ENCODE peak calls at places on chromosomes 3 and 15, in ten cellular contexts. G, W, U, L, Z, N, E, K, R and A are unnamed samples.

GRCh38 chr15:40650479-40650878 is 44.5 kb upstream of the RAD51 start:
- DNase-seq in L (no peak), U (no peak), N (no peak), K (no peak), E (no peak), W (no peak), Z (no peak), R (no peak), G (no peak), A (no peak)

GRCh38 chr15:63969652-63970421 is 76.4 kb downstream of the DAPK2 start:
- DNase-seq in L (no peak), W (no peak), K (peak), N (no peak), E (peak), R (peak), Z (no peak), G (no peak), U (no peak), A (no peak)

GRCh38 chr15:39400821-39401550 is 179.9 kb upstream of the THBS1 start:
- DNase-seq in U (no peak), L (peak), K (no peak), G (peak), W (peak), Z (no peak), R (no peak), E (peak), N (no peak), A (no peak)

GRCh38 chr15:94579261-94579660 is 347.9 kb downstream of the MCTP2 start:
- DNase-seq in K (no peak), G (no peak), L (no peak), E (no peak), N (no peak), R (no peak), W (no peak), Z (no peak), U (no peak), A (no peak)

GRCh38 chr15:92954578-92954977 is 54.5 kb downstream of the CHD2 start:
- DNase-seq in R (no peak), G (no peak), E (no peak), N (no peak), L (no peak), Z (no peak), W (no peak), U (no peak), K (no peak), A (no peak)

GRCh38 chr3:17179381-17180205 is 294.8 kb downstream of the PLCL2 start:
- DNase-seq in L (no peak), U (no peak), G (peak), R (no peak), W (peak), K (peak), E (peak), Z (no peak), N (no peak), A (no peak)

GRCh38 chr3:195863121-195864061 is 45.0 kb downstream of the TNK2 start:
- DNase-seq in R (peak), G (peak), L (peak), W (peak), N (no peak), Z (peak), E (peak), K (peak), U (peak), A (peak)

GRCh38 chr3:111610612-111611054 is 15.5 kb upstream of the ZBED2 start:
- DNase-seq in R (no peak), K (no peak), U (no peak), G (no peak), L (no peak), Z (no peak), W (peak), E (no peak), N (no peak), A (no peak)

GRCh38 chr15:41844814-41845213 is 6.2 kb downstream of the PLA2G4B start:
- DNase-seq in K (no peak), W (no peak), Z (no peak), N (no peak), G (no peak), R (no peak), L (no peak), U (no peak), E (no peak), A (no peak)

GRCh38 chr3:46209751-46210470 is 1.8 kb upstream of the CCR1 start:
- DNase-seq in Z (no peak), U (no peak), N (no peak), R (no peak), L (peak), W (peak), G (peak), K (no peak), E (no peak), A (peak)

GRCh38 chr15:65069179-65069578 is 1.4 kb upstream of the RASL12 start:
- DNase-seq in L (peak), K (peak), Z (no peak), G (peak), E (peak), U (no peak), N (no peak), R (no peak), W (peak), A (no peak)

GRCh38 chr15:66747866-66748265 is 45.8 kb downstream of the SMAD6 start:
- DNase-seq in L (no peak), Z (no peak), K (no peak), N (no peak), E (no peak), G (peak), R (no peak), W (no peak), U (no peak), A (no peak)

GRCh38 chr3:149371001-149371722 is 6.3 kb downstream of the TM4SF1 start:
- DNase-seq in K (no peak), Z (no peak), L (peak), N (no peak), W (peak), R (no peak), U (no peak), E (peak), G (no peak), A (no peak)

GRCh38 chr3:107345968-107346367 is 31.3 kb upstream of the CCDC54 start:
- DNase-seq in N (no peak), G (no peak), W (no peak), K (no peak), U (no peak), E (no peak), R (no peak), Z (no peak), L (no peak), A (no peak)

GRCh38 chr15:78979456-78980320 is 34.8 kb upstream of the CTSH start:
- DNase-seq in N (peak), E (peak), K (peak), W (peak), U (no peak), R (no peak), L (peak), G (peak), Z (peak), A (no peak)

GRCh38 chr3:54827766-54828165 is 100.1 kb downstream of the LRTM1 start:
- DNase-seq in R (no peak), W (peak), L (no peak), Z (no peak), U (no peak), K (no peak), E (no peak), N (no peak), G (no peak), A (no peak)

GRCh38 chr3:135215516-135215915 is 420.5 kb downstream of the EPHB1 start:
- DNase-seq in K (no peak), E (no peak), N (no peak), G (peak), R (no peak), U (no peak), W (peak), L (no peak), Z (no peak), A (no peak)

GRCh38 chr15:76431936-76432335 is 95.4 kb downstream of the ISL2 start:
- DNase-seq in N (no peak), R (no peak), U (no peak), Z (no peak), E (no peak), L (no peak), W (peak), G (no peak), K (no peak), A (no peak)

GRCh38 chr3:110684436-110684835 is 387.2 kb upstream of the NECTIN3 start:
- DNase-seq in K (no peak), L (no peak), N (no peak), U (no peak), G (no peak), Z (no peak), W (no peak), R (no peak), E (no peak), A (no peak)

GRCh38 chr3:52293491-52294319 is 6.1 kb downstream of the GLYCTK start:
- DNase-seq in G (no peak), L (no peak), N (no peak), R (peak), W (no peak), U (no peak), Z (no peak), E (no peak), K (no peak), A (no peak)

GRCh38 chr3:98980915-98981596 is 79.6 kb upstream of the DCBLD2 start:
- DNase-seq in N (peak), E (no peak), U (no peak), L (peak), Z (no peak), K (no peak), R (no peak), W (peak), G (peak), A (no peak)

GRCh38 chr15:68204361-68204760 is 771 bp downstream of the CALML4 start:
- DNase-seq in E (no peak), Z (no peak), G (no peak), N (no peak), L (no peak), R (no peak), W (no peak), K (no peak), U (no peak), A (no peak)

GRCh38 chr3:125434582-125435011 is 59.5 kb upstream of the ZNF148 start:
- DNase-seq in K (no peak), Z (no peak), N (peak), R (no peak), E (no peak), W (no peak), U (no peak), L (no peak), G (no peak), A (no peak)

GRCh38 chr3:59877263-59877662 is 827.4 kb upstream of the CFAP20DC start:
- DNase-seq in E (no peak), W (no peak), R (no peak), L (no peak), N (no peak), Z (no peak), U (no peak), K (no peak), G (no peak), A (no peak)

GRCh38 chr3:155356594-155357370 is 63.3 kb upstream of the STRIT1 start:
- DNase-seq in L (no peak), R (no peak), E (no peak), G (no peak), K (no peak), U (no peak), N (no peak), Z (no peak), W (peak), A (no peak)

DNA sequence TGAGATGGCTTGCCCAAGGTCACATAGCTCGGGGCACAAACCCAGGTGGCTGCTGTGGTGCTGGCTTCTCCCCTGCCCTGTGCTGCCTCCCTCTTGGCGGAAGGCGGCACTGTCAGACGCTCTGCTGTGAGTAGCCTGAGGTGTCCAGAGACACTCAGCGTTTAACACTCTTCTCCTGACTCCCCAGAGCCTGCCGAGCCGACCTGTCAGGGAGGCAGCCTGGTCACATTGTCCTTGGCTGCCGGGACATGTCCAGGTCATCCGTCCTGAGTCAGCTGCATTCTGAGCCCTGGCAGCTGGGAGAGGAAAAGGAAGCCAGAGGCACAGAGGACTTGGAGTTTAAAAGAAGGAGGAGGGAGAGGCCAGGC is 4.7 kb downstream of the LMAN1L start:
- DNase-seq in L (peak), G (no peak), W (peak), E (peak), Z (no peak), R (peak), U (peak), N (no peak), K (peak), A (no peak)
- TF ChIP-seq CTCF in L (peak), G (peak), W (peak), E (peak), Z (no peak), R (no peak), U (peak), N (no peak), K (peak), A (no peak)

GRCh38 chr3:23884481-23884880 is 32.3 kb downstream of the NKIRAS1 start:
- DNase-seq in N (no peak), K (no peak), Z (no peak), L (no peak), W (peak), G (no peak), E (no peak), U (no peak), R (no peak), A (no peak)
- TF ChIP-seq CTCF in N (no peak), K (no peak), Z (no peak), L (peak), W (peak), G (peak), E (peak), U (peak), R (no peak), A (peak)

GRCh38 chr3:26963356-26963742 is 340.8 kb downstream of the LRRC3B start:
- DNase-seq in R (no peak), W (no peak), E (no peak), L (no peak), Z (no peak), N (no peak), K (no peak), G (no peak), U (no peak), A (no peak)
- TF ChIP-seq CTCF in R (no peak), W (no peak), E (peak), L (peak), Z (no peak), N (no peak), K (peak), G (no peak), U (peak), A (no peak)

GRCh38 chr15:32029862-32030781 is at the start of gene CHRNA7:
- DNase-seq in L (no peak), W (peak), G (no peak), R (peak), K (peak), U (peak), E (peak), N (no peak), Z (no peak), A (no peak)
- TF ChIP-seq CTCF in L (no peak), W (no peak), G (peak), R (no peak), K (peak), U (peak), E (no peak), N (peak), Z (no peak), A (no peak)

GRCh38 chr15:74789171-74789627 is 7.3 kb downstream of the CSK start:
- DNase-seq in E (no peak), Z (peak), L (no peak), K (no peak), R (no peak), N (no peak), W (no peak), U (no peak), G (no peak), A (no peak)
- TF ChIP-seq CTCF in E (no peak), Z (no peak), L (no peak), K (no peak), R (no peak), N (no peak), W (no peak), U (no peak), G (no peak), A (no peak)

DNA sequence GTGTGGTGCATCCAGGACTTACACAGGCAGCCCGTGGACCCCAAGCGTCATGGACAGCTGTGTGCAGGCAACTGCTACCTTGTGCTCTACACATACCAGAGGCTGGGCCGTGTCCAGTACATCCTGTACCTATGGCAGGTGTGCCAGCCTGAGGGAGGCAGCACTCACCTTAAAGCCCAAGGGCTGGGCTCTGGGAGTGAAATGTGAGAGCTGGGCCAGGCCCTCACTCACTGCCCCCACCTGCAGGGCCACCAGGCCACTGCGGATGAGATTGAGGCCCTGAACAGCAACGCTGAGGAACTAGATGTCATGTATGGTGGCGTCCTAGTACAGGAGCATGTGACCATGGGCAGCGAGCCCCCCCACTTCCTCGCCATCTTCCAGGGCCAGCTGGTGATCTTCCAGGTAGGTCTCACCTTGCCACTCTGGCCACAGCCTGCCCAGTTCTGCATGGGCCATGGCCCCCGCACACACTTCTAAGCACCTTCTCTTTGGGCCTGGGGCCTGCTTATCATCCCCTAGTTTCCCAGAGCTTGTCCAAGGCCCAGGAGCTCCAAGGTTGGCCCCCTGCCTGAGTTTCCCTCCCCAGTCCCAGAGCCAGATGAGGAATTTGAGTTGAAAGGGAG is 11.0 kb downstream of the VILL start:
- DNase-seq in E (no peak), G (no peak), W (no peak), L (no peak), U (peak), K (no peak), N (no peak), Z (no peak), R (peak), A (peak)
- TF ChIP-seq CTCF in E (no peak), G (no peak), W (no peak), L (peak), U (no peak), K (no peak), N (peak), Z (no peak), R (no peak), A (no peak)

DNA sequence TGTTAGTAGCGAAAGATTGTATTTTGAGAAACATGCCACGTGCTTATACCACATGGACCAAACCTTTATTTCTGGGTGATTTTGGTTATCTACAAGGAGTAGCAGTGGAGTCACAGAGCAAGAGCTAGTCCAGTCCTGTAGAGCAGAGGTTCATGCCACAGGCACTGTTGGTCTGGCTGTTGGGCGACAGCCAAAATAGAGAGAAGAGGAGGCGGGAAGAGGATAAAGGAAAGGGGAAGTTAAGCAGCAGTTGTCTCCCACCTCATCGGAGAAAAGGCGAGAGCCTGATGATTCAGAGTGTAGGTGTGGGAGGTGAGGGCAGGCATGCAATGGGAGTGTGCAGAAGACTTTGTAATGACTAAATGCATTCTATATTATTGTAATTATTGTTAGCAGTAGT is 237.5 kb upstream of the ROPN1 start:
- DNase-seq in K (no peak), W (no peak), U (no peak), L (no peak), N (no peak), E (no peak), G (no peak), R (no peak), Z (no peak), A (no peak)
- TF ChIP-seq CTCF in K (no peak), W (no peak), U (no peak), L (no peak), N (no peak), E (no peak), G (no peak), R (no peak), Z (no peak), A (no peak)

GRCh38 chr3:133274477-133274876 is 125.4 kb upstream of the BFSP2 start:
- DNase-seq in R (no peak), Z (no peak), U (no peak), E (no peak), G (no peak), K (no peak), L (no peak), W (no peak), N (no peak), A (no peak)
- TF ChIP-seq CTCF in R (no peak), Z (no peak), U (no peak), E (no peak), G (no peak), K (no peak), L (no peak), W (no peak), N (peak), A (no peak)

DNA sequence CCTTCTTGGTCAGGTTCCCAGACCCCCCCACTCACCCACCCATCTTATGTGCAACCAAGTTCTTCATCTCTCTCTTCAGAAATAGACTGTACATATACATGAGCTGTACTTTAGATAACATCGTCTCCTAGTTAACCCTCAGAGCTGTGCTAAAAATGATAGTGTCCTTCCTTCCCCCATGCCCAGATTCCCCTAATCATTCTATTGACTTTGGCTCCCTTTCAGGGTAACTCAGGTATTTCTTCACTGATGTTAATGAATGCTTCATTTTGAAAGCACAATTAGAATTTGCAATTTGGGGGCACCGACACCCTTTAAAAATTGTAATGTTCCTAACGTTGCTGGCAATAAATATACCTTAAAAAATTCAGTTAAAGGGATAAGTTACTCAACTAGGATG is 10.9 kb downstream of the PARP9 start:
- DNase-seq in K (no peak), L (no peak), N (no peak), G (no peak), Z (no peak), U (no peak), R (no peak), E (no peak), W (no peak), A (no peak)
- TF ChIP-seq CTCF in K (no peak), L (no peak), N (no peak), G (no peak), Z (no peak), U (no peak), R (no peak), E (no peak), W (no peak), A (no peak)

GRCh38 chr15:74808840-74809229 is 3.8 kb upstream of the LMAN1L start:
- DNase-seq in K (no peak), U (no peak), R (no peak), L (no peak), Z (no peak), N (no peak), G (no peak), E (no peak), W (no peak), A (no peak)
- TF ChIP-seq CTCF in K (no peak), U (no peak), R (no peak), L (peak), Z (no peak), N (no peak), G (peak), E (no peak), W (no peak), A (no peak)